ENCODE peak calls at places on chromosomes 4 and X, in four cellular contexts. N, Q, R and M are unnamed samples.

GRCh38 chrX:928606-929005 is 283.8 kb downstream of the CRLF2 start:
- DNase-seq in N (no peak), Q (no peak), R (no peak), M (no peak)

GRCh38 chr4:55004831-55005230 is 120.6 kb downstream of the KDR start:
- DNase-seq in N (peak), Q (no peak), R (no peak), M (no peak)

GRCh38 chr4:3861720-3862639 is 95.8 kb downstream of the ADRA2C start:
- DNase-seq in N (no peak), Q (no peak), R (no peak), M (no peak)

GRCh38 chrX:113492895-113493294 is 652.3 kb upstream of the AMOT start:
- DNase-seq in N (no peak), Q (no peak), R (no peak), M (no peak)

GRCh38 chr4:101019941-101020401 is 327.4 kb downstream of the PPP3CA start:
- DNase-seq in N (no peak), Q (no peak), R (no peak), M (no peak)

GRCh38 chr4:113179996-113180395 is 130.5 kb downstream of the ANK2 start:
- DNase-seq in N (no peak), Q (no peak), R (no peak), M (no peak)

GRCh38 chr4:140158234-140159030 is 4.4 kb upstream of the MAML3 start:
- DNase-seq in N (peak), Q (no peak), R (no peak), M (no peak)

GRCh38 chrX:19121898-19122640 is at the start of gene ADGRG2:
- DNase-seq in N (peak), Q (peak), R (no peak), M (peak)

GRCh38 chr4:113835005-113835404 is 73.5 kb upstream of the CAMK2D start:
- DNase-seq in N (peak), Q (no peak), R (no peak), M (no peak)

GRCh38 chr4:8766610-8767009 is 105.0 kb downstream of the HMX1 start:
- DNase-seq in N (no peak), Q (no peak), R (no peak), M (no peak)

GRCh38 chrX:43703211-43703791 is 47.2 kb downstream of the MAOA start:
- DNase-seq in N (peak), Q (no peak), R (no peak), M (no peak)

GRCh38 chr4:180462116-180462515 is 1781.1 kb upstream of the TENM3 start:
- DNase-seq in N (no peak), Q (no peak), R (no peak), M (no peak)

GRCh38 chr4:88659061-88659889 is 38.4 kb downstream of the NAP1L5 start:
- DNase-seq in N (peak), Q (peak), R (no peak), M (peak)

GRCh38 chr4:82629238-82630000 is 67.6 kb upstream of the TMEM150C start:
- DNase-seq in N (peak), Q (no peak), R (no peak), M (no peak)

GRCh38 chr4:138697771-138698170 is 317.8 kb upstream of the NOCT start:
- DNase-seq in N (peak), Q (no peak), R (no peak), M (no peak)

GRCh38 chr4:125398263-125398662 is 83.5 kb downstream of the FAT4 start:
- DNase-seq in N (no peak), Q (no peak), R (no peak), M (no peak)

GRCh38 chr4:15078682-15079642 is 76.7 kb downstream of the CPEB2 start:
- DNase-seq in N (peak), Q (no peak), R (no peak), M (no peak)

GRCh38 chrX:6695717-6696116 is 160.8 kb upstream of the VCX3A start:
- DNase-seq in N (no peak), Q (no peak), R (no peak), M (no peak)

GRCh38 chr4:134465417-134465816 is 263.8 kb upstream of the PABPC4L start:
- DNase-seq in N (no peak), Q (no peak), R (no peak), M (no peak)

GRCh38 chr4:61520688-61521160 is 320.6 kb downstream of the ADGRL3 start:
- DNase-seq in N (peak), Q (no peak), R (no peak), M (no peak)

GRCh38 chr4:184421558-184422155 is 52.7 kb downstream of the IRF2 start:
- DNase-seq in N (no peak), Q (no peak), R (no peak), M (no peak)

GRCh38 chr4:153731239-153731638 is 28.6 kb downstream of the RNF175 start:
- DNase-seq in N (peak), Q (no peak), R (no peak), M (no peak)

GRCh38 chrX:38768079-38768478 is 33.2 kb upstream of the MID1IP1 start:
- DNase-seq in N (peak), Q (peak), R (no peak), M (no peak)

GRCh38 chr4:119281374-119281773 is 40.6 kb downstream of the FABP2 start:
- DNase-seq in N (peak), Q (no peak), R (no peak), M (no peak)

GRCh38 chrX:57932266-57932665 is 22.0 kb upstream of the ZXDA start:
- DNase-seq in N (no peak), Q (no peak), R (no peak), M (no peak)

GRCh38 chr4:120812216-120812615 is 110.3 kb downstream of the PRDM5 start:
- DNase-seq in N (no peak), Q (no peak), R (no peak), M (no peak)

GRCh38 chr4:73257242-73257994 is 1.2 kb downstream of the ANKRD17 start:
- DNase-seq in N (peak), Q (peak), R (peak), M (peak)

GRCh38 chr4:81319657-81320056 is 104.6 kb upstream of the PRKG2 start:
- DNase-seq in N (no peak), Q (no peak), R (no peak), M (no peak)

GRCh38 chrX:2548731-2549423 is 48.1 kb upstream of the DHRSX start:
- DNase-seq in N (no peak), Q (no peak), R (no peak), M (no peak)

GRCh38 chrX:131812847-131813825 is 210.0 kb upstream of the STK26 start:
- DNase-seq in N (no peak), Q (peak), R (peak), M (peak)

GRCh38 chr4:1610791-1611500 is 73.2 kb downstream of the FAM53A start:
- DNase-seq in N (no peak), Q (no peak), R (no peak), M (no peak)

GRCh38 chrX:80812176-80812575 is 2.5 kb upstream of the BRWD3 start:
- DNase-seq in N (peak), Q (peak), R (peak), M (no peak)

GRCh38 chrX:65688403-65688881 is 21.0 kb downstream of the MSN start:
- DNase-seq in N (peak), Q (no peak), R (no peak), M (no peak)

GRCh38 chr4:108926058-108926457 is 163.2 kb upstream of the ETNPPL start:
- DNase-seq in N (peak), Q (no peak), R (no peak), M (no peak)

GRCh38 chrX:75155454-75155829 is 641 bp downstream of the ABCB7 start:
- DNase-seq in N (no peak), Q (no peak), R (no peak), M (no peak)

GRCh38 chrX:38462257-38462656 is 99.1 kb upstream of the TSPAN7 start:
- DNase-seq in N (no peak), Q (no peak), R (no peak), M (no peak)